ENCODE peak calls at places on chromosomes 6 and 20, in seven cellular contexts. One of them, this sample, is unnamed.

GRCh38 chr20:50229156-50229605 is 38.6 kb downstream of the CEBPB start:
- DNase-seq in AG04450: no peak
- DNase-seq in tibial artery: no peak
- DNase-seq in progenitor cell of endocrine pancreas: no peak
- DNase-seq in H1: no peak
- DNase-seq in glutamatergic neuron: no peak
- DNase-seq in cardiac fibroblast: no peak
- DNase-seq in this sample: no peak

GRCh38 chr6:80520195-80520594 is 413.7 kb downstream of the BCKDHB start:
- DNase-seq in progenitor cell of endocrine pancreas: no peak
- DNase-seq in tibial artery: no peak
- DNase-seq in glutamatergic neuron: no peak
- DNase-seq in H1: no peak
- DNase-seq in cardiac fibroblast: peak; percentile 81
- DNase-seq in AG04450: peak; percentile 3
- DNase-seq in this sample: no peak

GRCh38 chr6:94623586-94623985 is 953.7 kb upstream of the MANEA start:
- DNase-seq in tibial artery: no peak
- DNase-seq in cardiac fibroblast: no peak
- DNase-seq in glutamatergic neuron: no peak
- DNase-seq in progenitor cell of endocrine pancreas: no peak
- DNase-seq in AG04450: no peak
- DNase-seq in H1: no peak
- DNase-seq in this sample: no peak

GRCh38 chr20:37524859-37525708 is 2.6 kb downstream of the BLCAP start:
- DNase-seq in H1: no peak
- DNase-seq in glutamatergic neuron: no peak
- DNase-seq in tibial artery: no peak
- DNase-seq in AG04450: no peak
- DNase-seq in progenitor cell of endocrine pancreas: no peak
- DNase-seq in cardiac fibroblast: no peak
- DNase-seq in this sample: peak; percentile 12

GRCh38 chr6:115667478-115667996 is 393.2 kb downstream of the FRK start:
- DNase-seq in tibial artery: no peak
- DNase-seq in progenitor cell of endocrine pancreas: no peak
- DNase-seq in H1: no peak
- DNase-seq in cardiac fibroblast: no peak
- DNase-seq in glutamatergic neuron: no peak
- DNase-seq in AG04450: no peak
- DNase-seq in this sample: no peak

GRCh38 chr20:10217517-10218410 is 866 bp upstream of the SNAP25 start:
- DNase-seq in cardiac fibroblast: peak; percentile 84
- DNase-seq in H1: peak; percentile 80
- DNase-seq in tibial artery: peak; percentile 35
- DNase-seq in AG04450: peak; percentile 90
- DNase-seq in glutamatergic neuron: peak; percentile 76
- DNase-seq in progenitor cell of endocrine pancreas: peak; percentile 32
- DNase-seq in this sample: no peak

GRCh38 chr6:163310973-163311383 is 103.5 kb upstream of the QKI start:
- DNase-seq in glutamatergic neuron: no peak
- DNase-seq in cardiac fibroblast: no peak
- DNase-seq in tibial artery: no peak
- DNase-seq in AG04450: no peak
- DNase-seq in progenitor cell of endocrine pancreas: no peak
- DNase-seq in H1: no peak
- DNase-seq in this sample: no peak

GRCh38 chr6:40733290-40733689 is 146.1 kb upstream of the LRFN2 start:
- DNase-seq in glutamatergic neuron: no peak
- DNase-seq in H1: no peak
- DNase-seq in tibial artery: no peak
- DNase-seq in cardiac fibroblast: no peak
- DNase-seq in progenitor cell of endocrine pancreas: no peak
- DNase-seq in AG04450: no peak
- DNase-seq in this sample: no peak

GRCh38 chr20:45303586-45304463 is 2.8 kb upstream of the RBPJL start:
- DNase-seq in tibial artery: no peak
- DNase-seq in H1: no peak
- DNase-seq in AG04450: no peak
- DNase-seq in cardiac fibroblast: no peak
- DNase-seq in glutamatergic neuron: no peak
- DNase-seq in progenitor cell of endocrine pancreas: no peak
- DNase-seq in this sample: no peak

GRCh38 chr20:45307076-45307645 is 521 bp downstream of the RBPJL start:
- DNase-seq in progenitor cell of endocrine pancreas: no peak
- DNase-seq in cardiac fibroblast: no peak
- DNase-seq in AG04450: no peak
- DNase-seq in H1: no peak
- DNase-seq in tibial artery: no peak
- DNase-seq in glutamatergic neuron: no peak
- DNase-seq in this sample: no peak

GRCh38 chr20:45306431-45306982 is at the start of gene RBPJL:
- DNase-seq in glutamatergic neuron: peak; percentile 56
- DNase-seq in progenitor cell of endocrine pancreas: peak; percentile 53
- DNase-seq in tibial artery: no peak
- DNase-seq in cardiac fibroblast: no peak
- DNase-seq in AG04450: no peak
- DNase-seq in H1: peak; percentile 91
- DNase-seq in this sample: peak; percentile 44

GRCh38 chr20:45304464-45304999 is 2.1 kb upstream of the RBPJL start:
- DNase-seq in H1: no peak
- DNase-seq in glutamatergic neuron: no peak
- DNase-seq in AG04450: no peak
- DNase-seq in progenitor cell of endocrine pancreas: no peak
- DNase-seq in tibial artery: no peak
- DNase-seq in cardiac fibroblast: no peak
- DNase-seq in this sample: no peak

DNA sequence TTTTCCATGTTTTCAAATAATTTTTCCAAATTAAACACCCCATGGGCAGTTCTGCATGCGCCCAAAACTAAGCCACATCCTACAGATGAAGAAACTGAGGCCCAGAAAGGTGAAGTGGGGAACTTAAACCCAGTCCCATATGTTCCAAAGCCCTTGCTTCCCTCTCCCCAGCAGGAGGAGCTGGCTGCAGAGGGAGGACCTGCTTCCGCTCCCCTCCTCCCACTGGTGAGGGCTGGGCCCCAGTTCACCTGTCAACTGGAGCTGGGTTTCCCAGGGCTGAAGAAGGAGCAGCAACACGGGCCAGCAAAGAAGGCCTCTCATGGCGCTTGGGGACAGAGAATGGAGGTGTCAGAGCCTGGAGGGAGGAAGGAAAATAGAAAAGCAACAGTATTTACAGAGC is 1.4 kb upstream of the RBPJL start:
- DNase-seq in progenitor cell of endocrine pancreas: no peak
- DNase-seq in glutamatergic neuron: no peak
- DNase-seq in cardiac fibroblast: no peak
- DNase-seq in tibial artery: no peak
- DNase-seq in H1: no peak
- DNase-seq in AG04450: no peak
- DNase-seq in this sample: no peak
- TF ChIP-seq CTCF in progenitor cell of endocrine pancreas: no peak
- TF ChIP-seq CTCF in glutamatergic neuron: no peak
- TF ChIP-seq CTCF in cardiac fibroblast: no peak
- TF ChIP-seq CTCF in tibial artery: no peak
- TF ChIP-seq CTCF in H1: peak; percentile 26
- TF ChIP-seq CTCF in AG04450: peak; percentile 17
- TF ChIP-seq CTCF in this sample: no peak

GRCh38 chr20:59081036-59081435 is 38.5 kb upstream of the PRELID3B start:
- DNase-seq in tibial artery: no peak
- DNase-seq in glutamatergic neuron: no peak
- DNase-seq in H1: no peak
- DNase-seq in cardiac fibroblast: no peak
- DNase-seq in AG04450: no peak
- DNase-seq in progenitor cell of endocrine pancreas: no peak
- DNase-seq in this sample: no peak

GRCh38 chr20:59078231-59078630 is 35.6 kb upstream of the PRELID3B start:
- DNase-seq in AG04450: no peak
- DNase-seq in H1: no peak
- DNase-seq in cardiac fibroblast: no peak
- DNase-seq in progenitor cell of endocrine pancreas: no peak
- DNase-seq in glutamatergic neuron: no peak
- DNase-seq in tibial artery: no peak
- DNase-seq in this sample: no peak

GRCh38 chr20:59084041-59084841 is 41.7 kb upstream of the PRELID3B start:
- DNase-seq in glutamatergic neuron: no peak
- DNase-seq in H1: no peak
- DNase-seq in AG04450: no peak
- DNase-seq in cardiac fibroblast: no peak
- DNase-seq in progenitor cell of endocrine pancreas: no peak
- DNase-seq in tibial artery: no peak
- DNase-seq in this sample: no peak

GRCh38 chr20:59082981-59083380 is 40.4 kb upstream of the PRELID3B start:
- DNase-seq in AG04450: no peak
- DNase-seq in progenitor cell of endocrine pancreas: no peak
- DNase-seq in glutamatergic neuron: no peak
- DNase-seq in tibial artery: no peak
- DNase-seq in cardiac fibroblast: peak; percentile 68
- DNase-seq in H1: no peak
- DNase-seq in this sample: no peak

DNA sequence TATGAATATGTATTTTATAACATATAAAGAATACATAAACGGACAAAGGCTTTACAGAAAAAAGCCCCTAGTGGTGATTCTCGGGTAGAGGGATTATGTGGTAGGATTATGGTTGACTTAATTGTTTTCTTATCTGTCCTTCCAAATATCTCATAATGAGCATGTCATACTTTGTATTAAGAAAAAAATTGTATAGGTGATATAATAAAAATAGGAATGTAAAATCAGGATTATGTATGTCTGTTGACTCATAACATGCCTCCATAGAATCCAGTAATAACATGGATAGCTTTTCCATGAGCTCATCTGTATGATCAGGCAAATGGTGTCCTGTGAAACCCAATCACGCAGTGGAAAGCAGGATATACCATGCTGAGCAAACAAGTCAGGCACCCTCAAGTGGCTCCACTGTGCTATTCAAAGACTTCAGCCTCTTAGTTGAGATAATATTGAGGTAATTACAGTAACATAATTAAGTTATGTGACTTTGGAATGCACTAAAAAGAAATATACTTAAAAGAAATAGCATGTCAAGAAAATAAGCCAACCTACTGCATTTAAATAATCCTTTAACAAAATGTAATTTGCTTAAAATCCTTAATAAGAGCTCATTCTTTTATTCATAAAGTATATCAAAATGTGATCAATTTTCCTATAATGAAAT is 39.6 kb upstream of the PRELID3B start:
- DNase-seq in H1: no peak
- DNase-seq in tibial artery: no peak
- DNase-seq in progenitor cell of endocrine pancreas: no peak
- DNase-seq in AG04450: no peak
- DNase-seq in glutamatergic neuron: no peak
- DNase-seq in cardiac fibroblast: peak; percentile 69
- DNase-seq in this sample: no peak
- TF ChIP-seq CTCF in H1: no peak
- TF ChIP-seq CTCF in tibial artery: peak; percentile 24
- TF ChIP-seq CTCF in progenitor cell of endocrine pancreas: peak; percentile 59
- TF ChIP-seq CTCF in AG04450: peak; percentile 42
- TF ChIP-seq CTCF in glutamatergic neuron: peak; percentile 73
- TF ChIP-seq CTCF in cardiac fibroblast: peak; percentile 35
- TF ChIP-seq CTCF in this sample: no peak

GRCh38 chr20:17878069-17878911 is 90.3 kb downstream of the SNX5 start:
- DNase-seq in progenitor cell of endocrine pancreas: no peak
- DNase-seq in H1: no peak
- DNase-seq in tibial artery: no peak
- DNase-seq in glutamatergic neuron: no peak
- DNase-seq in AG04450: no peak
- DNase-seq in cardiac fibroblast: no peak
- DNase-seq in this sample: no peak

GRCh38 chr20:17875981-17876385 is 92.6 kb downstream of the SNX5 start:
- DNase-seq in progenitor cell of endocrine pancreas: no peak
- DNase-seq in glutamatergic neuron: no peak
- DNase-seq in cardiac fibroblast: no peak
- DNase-seq in H1: no peak
- DNase-seq in AG04450: no peak
- DNase-seq in tibial artery: no peak
- DNase-seq in this sample: no peak

GRCh38 chr20:17882065-17882833 is 86.3 kb downstream of the SNX5 start:
- DNase-seq in H1: no peak
- DNase-seq in cardiac fibroblast: no peak
- DNase-seq in progenitor cell of endocrine pancreas: no peak
- DNase-seq in glutamatergic neuron: no peak
- DNase-seq in tibial artery: no peak
- DNase-seq in AG04450: no peak
- DNase-seq in this sample: no peak

GRCh38 chr20:17881741-17882064 is 86.9 kb downstream of the SNX5 start:
- DNase-seq in tibial artery: no peak
- DNase-seq in AG04450: no peak
- DNase-seq in cardiac fibroblast: no peak
- DNase-seq in H1: no peak
- DNase-seq in glutamatergic neuron: no peak
- DNase-seq in progenitor cell of endocrine pancreas: no peak
- DNase-seq in this sample: no peak

DNA sequence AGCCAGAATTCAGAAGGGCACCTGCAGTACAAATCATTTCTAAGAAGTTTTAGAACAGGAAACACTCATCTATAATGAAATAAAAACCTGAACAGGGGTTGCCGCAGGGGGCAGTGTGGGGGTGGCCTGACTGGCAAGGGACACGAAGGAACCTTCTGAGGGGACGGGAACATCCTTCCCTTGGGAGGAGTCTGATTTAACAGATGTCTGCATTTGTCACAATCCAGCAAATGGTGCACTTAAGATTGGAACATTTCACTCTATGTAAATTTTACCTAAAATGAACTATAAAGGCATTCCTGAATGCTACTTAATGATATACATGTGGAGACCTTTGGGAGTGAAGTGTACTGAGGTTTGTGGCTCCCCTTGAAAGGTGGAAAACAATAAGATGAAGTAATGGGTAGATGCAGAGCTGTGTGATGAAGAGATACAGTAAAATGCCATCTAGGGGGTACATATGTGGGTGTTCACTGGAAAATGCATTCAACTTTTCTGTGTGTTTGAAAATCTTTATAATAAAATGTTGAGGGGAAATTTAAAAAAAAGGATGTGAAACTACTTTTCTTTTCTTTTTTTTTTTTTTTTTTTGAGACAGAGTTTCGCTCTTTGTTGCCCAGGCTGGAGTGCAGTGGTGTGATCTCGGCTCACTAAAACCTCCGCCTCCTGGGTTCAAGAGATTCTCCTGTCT is 89.5 kb downstream of the SNX5 start:
- DNase-seq in H1: no peak
- DNase-seq in cardiac fibroblast: no peak
- DNase-seq in tibial artery: no peak
- DNase-seq in progenitor cell of endocrine pancreas: no peak
- DNase-seq in glutamatergic neuron: no peak
- DNase-seq in AG04450: no peak
- DNase-seq in this sample: no peak
- TF ChIP-seq CTCF in H1: no peak
- TF ChIP-seq CTCF in cardiac fibroblast: no peak
- TF ChIP-seq CTCF in tibial artery: no peak
- TF ChIP-seq CTCF in progenitor cell of endocrine pancreas: no peak
- TF ChIP-seq CTCF in glutamatergic neuron: no peak
- TF ChIP-seq CTCF in AG04450: no peak
- TF ChIP-seq CTCF in this sample: no peak

GRCh38 chr6:123997223-123997622 is 193.6 kb downstream of the NKAIN2 start:
- DNase-seq in AG04450: no peak
- DNase-seq in progenitor cell of endocrine pancreas: no peak
- DNase-seq in tibial artery: no peak
- DNase-seq in glutamatergic neuron: no peak
- DNase-seq in H1: no peak
- DNase-seq in cardiac fibroblast: no peak
- DNase-seq in this sample: no peak

GRCh38 chr6:123994891-123995635 is 191.4 kb downstream of the NKAIN2 start:
- DNase-seq in AG04450: no peak
- DNase-seq in cardiac fibroblast: no peak
- DNase-seq in progenitor cell of endocrine pancreas: no peak
- DNase-seq in H1: no peak
- DNase-seq in tibial artery: no peak
- DNase-seq in glutamatergic neuron: no peak
- DNase-seq in this sample: no peak

DNA sequence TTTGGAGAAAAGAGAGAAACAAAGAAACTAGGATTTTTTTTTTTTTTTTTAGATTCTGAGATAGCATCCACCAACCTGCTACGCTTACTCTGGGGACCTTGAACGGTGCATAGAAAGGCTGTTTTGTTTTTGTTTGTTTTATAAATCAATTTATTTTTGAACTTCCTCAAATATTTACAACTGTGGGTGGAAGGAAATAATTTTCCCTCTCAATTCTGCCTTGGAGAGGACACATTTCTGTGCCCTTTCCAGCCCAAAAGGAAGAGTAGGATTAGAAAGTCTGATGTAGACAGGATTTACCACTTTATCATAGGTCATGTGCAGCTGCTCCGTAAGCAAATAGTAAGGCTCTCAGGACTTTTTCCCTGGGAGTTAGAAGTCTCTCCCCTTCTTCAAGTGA is 190.5 kb downstream of the NKAIN2 start:
- DNase-seq in glutamatergic neuron: no peak
- DNase-seq in H1: no peak
- DNase-seq in tibial artery: no peak
- DNase-seq in progenitor cell of endocrine pancreas: no peak
- DNase-seq in AG04450: no peak
- DNase-seq in cardiac fibroblast: no peak
- DNase-seq in this sample: no peak
- TF ChIP-seq CTCF in glutamatergic neuron: no peak
- TF ChIP-seq CTCF in H1: no peak
- TF ChIP-seq CTCF in tibial artery: no peak
- TF ChIP-seq CTCF in progenitor cell of endocrine pancreas: no peak
- TF ChIP-seq CTCF in AG04450: no peak
- TF ChIP-seq CTCF in cardiac fibroblast: no peak
- TF ChIP-seq CTCF in this sample: no peak

This sample was measured in activated B cell treated with CpG ODN at 0.5 μM for 24 hours.